ENCODE peak calls at places on chromosomes 13 and 19, in eight cellular contexts. Z, R, T, I, D, Y, A and V are unnamed samples.

GRCh38 chr19:19900124-19900523 is 622 bp upstream of the ZNF93 start:
- DNase-seq in I (no peak), R (peak), D (peak), Y (peak), Z (no peak), T (no peak), A (no peak), V (no peak)

GRCh38 chr19:48999481-49000325 is 6.0 kb downstream of the RUVBL2 start:
- DNase-seq in Y (peak), R (peak), T (no peak), D (peak), I (no peak), Z (no peak), A (peak), V (no peak)

GRCh38 chr19:17579523-17580244 is 24.2 kb downstream of the COLGALT1 start:
- DNase-seq in I (no peak), Y (peak), R (peak), A (peak), T (peak), Z (peak), D (peak), V (no peak)

GRCh38 chr19:5718032-5718578 is 1.8 kb downstream of the LONP1 start:
- DNase-seq in D (peak), I (no peak), R (peak), Z (no peak), Y (peak), T (no peak), A (no peak), V (no peak)

GRCh38 chr19:18419195-18419698 is at the start of gene SSBP4:
- DNase-seq in Y (peak), A (peak), I (peak), D (peak), T (no peak), R (no peak), Z (peak), V (no peak)

GRCh38 chr19:29760752-29761502 is 45.9 kb upstream of the C19orf12 start:
- DNase-seq in Z (no peak), D (no peak), Y (no peak), T (no peak), I (no peak), R (no peak), A (peak), V (no peak)

GRCh38 chr19:4969772-4970531 is 1.0 kb downstream of the KDM4B start:
- DNase-seq in D (peak), A (peak), R (peak), Z (no peak), T (no peak), I (no peak), Y (peak), V (no peak)

GRCh38 chr19:31408460-31409124 is 59.4 kb upstream of the TSHZ3 start:
- DNase-seq in R (peak), A (peak), Z (peak), Y (peak), T (peak), I (no peak), D (peak), V (peak)

GRCh38 chr19:40228863-40229262 is 2.4 kb upstream of the CCNP start:
- DNase-seq in I (no peak), A (no peak), Y (no peak), D (no peak), Z (no peak), R (no peak), T (no peak), V (no peak)
- H3K4me3 ChIP-seq in I (no peak), A (no peak), Y (no peak), D (no peak), Z (no peak), R (no peak), T (no peak), V (no peak)

GRCh38 chr13:36174923-36175322 is 39.4 kb downstream of the SOHLH2 start:
- DNase-seq in R (no peak), D (no peak), Z (no peak), Y (no peak), I (no peak), T (no peak), A (no peak), V (no peak)

GRCh38 chr13:36173923-36174322 is 40.4 kb downstream of the SOHLH2 start:
- DNase-seq in Z (no peak), R (no peak), D (no peak), I (no peak), A (no peak), Y (no peak), T (no peak), V (no peak)

DNA sequence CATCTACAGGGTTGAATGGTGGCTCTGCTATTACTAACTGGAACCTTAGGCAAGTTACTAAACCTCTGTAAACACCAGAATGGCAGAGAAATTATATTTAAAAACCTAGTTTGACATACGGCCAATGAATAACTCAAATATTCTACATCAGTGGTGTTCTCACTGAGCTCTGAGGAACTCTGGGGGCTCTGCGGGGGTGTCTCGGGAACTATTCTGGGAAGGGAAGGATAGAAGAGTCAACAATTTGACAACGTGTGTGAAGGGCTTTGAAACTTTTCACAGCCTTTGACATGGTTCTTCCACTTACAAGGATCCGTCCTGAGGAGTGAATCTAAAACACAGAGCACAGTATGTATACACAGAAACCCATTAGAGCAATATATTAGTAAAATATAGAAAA is 38.7 kb downstream of the SOHLH2 start:
- DNase-seq in T (no peak), Z (no peak), A (no peak), D (no peak), I (no peak), Y (no peak), R (no peak), V (no peak)
- H3K4me3 ChIP-seq in T (no peak), Z (no peak), A (no peak), D (no peak), I (no peak), Y (no peak), R (no peak), V (no peak)

DNA sequence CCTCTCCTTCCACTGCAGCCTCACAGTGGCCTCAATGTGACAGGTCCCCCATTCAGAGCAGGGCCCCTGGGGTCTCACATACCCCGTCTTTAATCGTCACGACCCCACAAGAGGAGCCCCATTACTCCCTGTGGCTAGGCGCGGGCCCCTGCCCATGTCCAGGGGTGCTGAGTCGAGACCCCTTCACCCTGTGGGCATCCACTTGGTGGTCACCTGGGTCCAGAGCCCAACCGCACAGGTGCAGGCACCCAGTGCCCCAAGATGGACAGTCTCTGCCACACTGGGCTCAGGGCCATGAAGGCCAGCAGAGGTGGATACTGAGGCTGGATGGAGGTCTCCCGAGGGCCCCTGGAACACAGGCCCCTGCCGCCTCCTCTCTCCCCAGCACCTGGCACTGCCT is 3.0 kb downstream of the TMEM259 start:
- DNase-seq in Y (no peak), A (no peak), T (no peak), Z (no peak), R (no peak), I (no peak), D (no peak), V (no peak)
- H3K4me3 ChIP-seq in Y (peak), A (no peak), T (no peak), Z (no peak), R (no peak), I (no peak), D (no peak), V (peak)

GRCh38 chr19:41226874-41227390 is 7.9 kb downstream of the AXL start:
- DNase-seq in I (no peak), T (no peak), Z (no peak), D (no peak), R (no peak), Y (no peak), A (no peak), V (no peak)
- H3K4me3 ChIP-seq in I (peak), T (no peak), Z (peak), D (no peak), R (no peak), Y (peak), A (no peak), V (peak)

GRCh38 chr19:22783651-22784050 is 300 bp downstream of the ZNF99 start:
- DNase-seq in A (no peak), I (no peak), R (no peak), Y (no peak), D (no peak), T (no peak), Z (no peak), V (no peak)

DNA sequence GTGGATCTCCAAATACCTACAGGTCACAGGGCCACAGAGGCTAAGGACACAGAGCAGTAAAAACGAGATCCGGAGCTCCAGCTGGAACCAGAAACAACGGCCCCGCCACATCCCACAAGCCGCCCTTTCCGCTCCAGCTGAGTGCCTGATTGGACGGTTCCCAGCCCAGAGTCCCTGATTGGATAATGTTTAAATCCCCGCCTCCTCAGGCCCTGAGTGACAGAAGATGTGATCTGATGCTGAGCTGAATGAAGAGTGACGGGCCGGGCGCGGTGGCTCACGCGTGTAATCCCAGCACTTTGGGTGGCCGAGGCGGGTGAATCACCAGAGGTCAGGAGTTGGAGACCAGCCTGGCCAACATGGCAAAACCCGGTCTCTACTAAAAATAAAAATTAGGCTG is at the start of gene ZNF99:
- DNase-seq in Z (peak), D (no peak), Y (no peak), R (no peak), A (peak), T (no peak), I (peak), V (no peak)
- H3K4me3 ChIP-seq in Z (peak), D (no peak), Y (no peak), R (no peak), A (no peak), T (no peak), I (peak), V (no peak)

GRCh38 chr13:22549126-22549525 is 631.7 kb upstream of the SGCG start:
- DNase-seq in Y (no peak), A (no peak), Z (no peak), T (no peak), I (no peak), R (no peak), D (no peak), V (no peak)
- H3K4me3 ChIP-seq in Y (no peak), A (no peak), Z (no peak), T (no peak), I (no peak), R (no peak), D (no peak), V (no peak)

DNA sequence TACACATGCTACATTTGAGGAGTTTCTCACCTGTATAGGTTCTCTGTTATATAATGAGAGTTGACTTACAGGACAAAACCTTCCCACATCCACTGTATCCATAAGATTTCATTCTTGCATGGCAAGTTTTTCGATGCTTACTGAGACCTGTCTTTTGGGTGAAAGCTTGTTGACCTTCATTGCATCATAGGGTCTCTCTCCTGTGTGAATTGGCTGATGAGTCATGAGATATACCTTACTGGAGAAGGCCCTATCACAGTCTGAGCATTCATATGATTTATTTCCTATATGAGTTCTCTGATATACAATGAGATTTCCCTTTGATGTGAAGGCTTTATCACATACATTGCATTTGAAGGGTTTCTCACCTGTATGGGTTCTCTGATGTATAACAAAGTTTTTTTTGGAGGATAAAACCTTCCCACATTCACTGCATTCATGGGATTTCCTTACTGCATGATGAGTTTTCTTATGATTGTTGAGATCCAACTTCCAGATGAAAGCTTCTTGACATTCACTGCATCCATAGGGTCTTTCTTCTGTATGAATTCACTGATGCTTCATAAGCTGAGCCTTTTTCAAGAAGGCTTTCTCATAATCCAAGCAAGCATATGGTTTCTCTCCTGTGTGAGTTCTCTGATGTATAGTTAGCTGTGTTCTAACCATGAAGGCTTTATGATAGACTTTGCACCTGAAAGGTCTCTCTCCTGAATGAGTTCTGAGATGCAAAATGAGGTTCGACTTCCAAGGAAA is 25.7 kb downstream of the ZNF577 start:
- DNase-seq in I (no peak), R (no peak), Y (no peak), D (no peak), T (no peak), Z (no peak), A (no peak), V (no peak)
- H3K4me3 ChIP-seq in I (peak), R (no peak), Y (no peak), D (no peak), T (no peak), Z (no peak), A (no peak), V (no peak)

GRCh38 chr19:8576273-8576993 is 809 bp downstream of the MYO1F start:
- DNase-seq in Z (no peak), I (no peak), Y (no peak), T (no peak), A (peak), R (no peak), D (no peak), V (no peak)
- H3K4me3 ChIP-seq in Z (no peak), I (peak), Y (no peak), T (no peak), A (peak), R (no peak), D (no peak), V (no peak)